ENCODE peak calls at places on chromosomes 3 and 15, in four cellular contexts. J is glomerular endothelial cell, M is fibroblast of mammary gland, U is BE2C. H is an unnamed sample.

GRCh38 chr3:15151166-15151565 is 52.2 kb upstream of the RBSN start:
- DNase-seq in J (no peak), M (no peak), U (no peak), H (no peak)

GRCh38 chr3:65883614-65884013 is 155.1 kb downstream of the MAGI1 start:
- DNase-seq in J (no peak), M (no peak), U (no peak), H (no peak)

GRCh38 chr15:65660927-65661326 is 39.2 kb downstream of the SLC24A1 start:
- DNase-seq in J (no peak), M (peak), U (no peak), H (no peak)

GRCh38 chr3:187822402-187822801 is 77.1 kb upstream of the BCL6 start:
- DNase-seq in J (no peak), M (no peak), U (no peak), H (no peak)

GRCh38 chr3:116155830-116156229 is 289.5 kb downstream of the LSAMP start:
- DNase-seq in J (no peak), M (peak), U (no peak), H (peak)

GRCh38 chr3:23485922-23486321 is 282.8 kb downstream of the UBE2E2 start:
- DNase-seq in J (no peak), M (no peak), U (no peak), H (no peak)

GRCh38 chr3:89625945-89626344 is 518.5 kb downstream of the EPHA3 start:
- DNase-seq in J (no peak), M (no peak), U (no peak), H (no peak)

GRCh38 chr3:123071146-123071545 is 4.3 kb downstream of the PDIA5 start:
- DNase-seq in J (no peak), M (peak), U (peak), H (peak)

GRCh38 chr3:61250784-61251173 is 473 bp downstream of the FHIT start:
- DNase-seq in J (no peak), M (peak), U (no peak), H (peak)

GRCh38 chr3:191568206-191568605 is 107.2 kb downstream of the PYDC2 start:
- DNase-seq in J (no peak), M (peak), U (no peak), H (no peak)

GRCh38 chr3:157543491-157544035 is 40.3 kb upstream of the VEPH1 start:
- DNase-seq in J (no peak), M (peak), U (no peak), H (no peak)

GRCh38 chr3:128485283-128486156 is 7.5 kb downstream of the GATA2 start:
- DNase-seq in J (no peak), M (no peak), U (no peak), H (no peak)

GRCh38 chr15:95439812-95440380 is 890.6 kb upstream of the NR2F2 start:
- DNase-seq in J (no peak), M (peak), U (no peak), H (no peak)

GRCh38 chr3:45830121-45830520 is 11.8 kb downstream of the LZTFL1 start:
- DNase-seq in J (no peak), M (no peak), U (no peak), H (no peak)

GRCh38 chr3:186220365-186220764 is 111.5 kb upstream of the ETV5 start:
- DNase-seq in J (no peak), M (peak), U (no peak), H (no peak)

GRCh38 chr3:40631341-40631995 is 106.7 kb downstream of the ZNF621 start:
- DNase-seq in J (no peak), M (no peak), U (peak), H (no peak)

GRCh38 chr15:27763514-27763913 is 335.6 kb downstream of the OCA2 start:
- DNase-seq in J (no peak), M (no peak), U (no peak), H (no peak)

GRCh38 chr15:45157974-45158373 is 28.2 kb downstream of the DUOX1 start:
- DNase-seq in J (no peak), M (peak), U (peak), H (no peak)